ENCODE peak calls at places on chromosomes 4 and X, in six cellular contexts. U is CD4-positive, CD25-positive, alpha-beta regulatory T cell; D is GM12878; R is ascending aorta; S is skeletal muscle cell; F is uterus. L is an unnamed sample.

GRCh38 chr4:77920371-77920770 is 57.7 kb downstream of the MRPL1 start:
- DNase-seq in U (no peak), R (no peak), S (no peak), F (no peak), D (no peak), L (no peak)

GRCh38 chr4:10115657-10116624 is 658 bp downstream of the WDR1 start:
- DNase-seq in U (peak; percentile 74), S (no peak), R (no peak), F (peak; percentile 56), D (peak; percentile 23), L (no peak)

GRCh38 chrX:136806891-136807410 is 26.2 kb upstream of the ARHGEF6 start:
- DNase-seq in D (no peak), S (no peak), U (no peak), R (no peak), F (no peak), L (no peak)

GRCh38 chrX:102765217-102765616 is 44.7 kb downstream of the GPRASP3 start:
- DNase-seq in S (peak; percentile 48), D (no peak), F (no peak), U (no peak), R (peak; percentile 66), L (peak; percentile 66)

GRCh38 chr4:25223770-25224375 is 10.0 kb upstream of the PI4K2B start:
- DNase-seq in U (no peak), F (no peak), D (no peak), R (no peak), S (no peak), L (no peak)

GRCh38 chr4:70849277-70849676 is 9.6 kb upstream of the GRSF1 start:
- DNase-seq in R (no peak), S (no peak), F (no peak), U (no peak), D (no peak), L (no peak)

GRCh38 chrX:25968920-25969319 is 169.2 kb upstream of the MAGEB18 start:
- DNase-seq in R (no peak), S (no peak), D (no peak), U (no peak), F (no peak), L (no peak)

GRCh38 chrX:149506349-149506748 is 1.2 kb upstream of the IDS start:
- DNase-seq in S (no peak), D (no peak), F (no peak), R (no peak), U (no peak), L (no peak)

GRCh38 chrX:101602077-101602476 is 15.7 kb downstream of the ARMCX6 start:
- DNase-seq in R (no peak), S (no peak), F (no peak), D (no peak), U (no peak), L (no peak)

GRCh38 chr4:7002336-7002735 is 40.8 kb upstream of the TADA2B start:
- DNase-seq in F (no peak), R (peak; percentile 7), S (no peak), D (no peak), U (no peak), L (no peak)

GRCh38 chrX:140815868-140816267 is 106.3 kb downstream of the LINC00632 start:
- DNase-seq in S (peak; percentile 18), D (no peak), U (no peak), F (no peak), R (no peak), L (no peak)

GRCh38 chrX:6041630-6042029 is 187.0 kb downstream of the NLGN4X start:
- DNase-seq in S (no peak), F (no peak), U (no peak), D (no peak), R (no peak), L (no peak)

GRCh38 chr4:57190651-57191481 is 80.7 kb upstream of the IGFBP7 start:
- DNase-seq in R (no peak), U (no peak), F (no peak), S (no peak), D (no peak), L (no peak)

GRCh38 chr4:168619266-168619631 is 122.4 kb downstream of the PALLD start:
- DNase-seq in U (no peak), S (no peak), D (no peak), R (no peak), F (no peak), L (no peak)

GRCh38 chr4:16544251-16544721 is 318.0 kb upstream of the TAPT1 start:
- DNase-seq in D (no peak), F (peak; percentile 86), S (no peak), R (no peak), U (no peak), L (peak; percentile 76)

GRCh38 chrX:140710710-140711109 is 1.2 kb downstream of the LINC00632 start:
- DNase-seq in D (no peak), R (no peak), F (no peak), S (no peak), U (no peak), L (no peak)

GRCh38 chr4:30434656-30435055 is 285.5 kb upstream of the PCDH7 start:
- DNase-seq in F (no peak), R (no peak), U (no peak), S (no peak), D (no peak), L (no peak)

GRCh38 chrX:150201841-150202240 is 161.3 kb upstream of the MAMLD1 start:
- DNase-seq in F (no peak), R (no peak), U (no peak), D (no peak), S (no peak), L (no peak)

GRCh38 chr4:35252866-35253265 is 991.4 kb downstream of the ARAP2 start:
- DNase-seq in U (no peak), F (no peak), D (no peak), R (no peak), S (no peak), L (no peak)

DNA sequence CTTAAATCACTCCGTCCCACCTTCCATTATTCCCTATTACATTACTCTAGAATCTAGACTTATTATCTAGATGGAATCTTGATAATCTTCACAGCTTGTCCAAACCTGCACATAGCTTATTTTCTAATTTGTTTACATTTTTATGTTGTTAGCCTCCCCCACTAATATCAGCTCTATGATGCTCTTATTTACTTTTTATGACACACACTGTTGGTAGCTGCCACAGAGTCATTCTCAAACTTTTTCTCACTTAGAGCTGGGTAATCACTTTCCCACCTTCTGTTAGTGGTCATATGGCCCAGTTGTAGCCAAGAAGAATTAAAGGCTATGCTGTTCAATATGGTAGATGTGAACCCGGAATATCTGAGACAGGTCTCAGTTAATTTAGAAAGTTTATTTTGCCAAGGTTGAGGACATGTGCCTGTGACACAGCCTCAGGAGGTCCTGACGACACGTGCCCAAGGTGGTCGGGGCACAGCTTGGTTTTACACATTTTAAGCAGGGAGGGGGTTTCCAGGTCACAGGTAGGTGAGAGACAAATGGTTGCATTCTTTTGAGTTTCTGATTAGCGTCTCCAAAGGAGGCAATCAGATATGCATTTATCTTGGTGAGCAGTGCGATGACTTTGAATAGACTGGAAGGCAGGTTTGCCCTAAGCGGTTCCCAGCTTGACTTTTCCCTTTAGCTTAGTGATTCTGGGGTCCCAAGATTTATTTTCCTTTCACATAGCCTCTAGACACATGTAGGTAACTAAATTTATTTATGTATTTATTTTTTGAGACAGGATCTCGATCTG is 7.0 kb upstream of the ADGRA3 start:
- DNase-seq in D (no peak), F (no peak), R (no peak), U (no peak), S (no peak), L (no peak)
- H3K4me3 ChIP-seq in D (no peak overlapping the region), F (no peak overlapping the region), R (no peak overlapping the region), U (no peak overlapping the region), S (no peak overlapping the region), L (no peak overlapping the region)

DNA sequence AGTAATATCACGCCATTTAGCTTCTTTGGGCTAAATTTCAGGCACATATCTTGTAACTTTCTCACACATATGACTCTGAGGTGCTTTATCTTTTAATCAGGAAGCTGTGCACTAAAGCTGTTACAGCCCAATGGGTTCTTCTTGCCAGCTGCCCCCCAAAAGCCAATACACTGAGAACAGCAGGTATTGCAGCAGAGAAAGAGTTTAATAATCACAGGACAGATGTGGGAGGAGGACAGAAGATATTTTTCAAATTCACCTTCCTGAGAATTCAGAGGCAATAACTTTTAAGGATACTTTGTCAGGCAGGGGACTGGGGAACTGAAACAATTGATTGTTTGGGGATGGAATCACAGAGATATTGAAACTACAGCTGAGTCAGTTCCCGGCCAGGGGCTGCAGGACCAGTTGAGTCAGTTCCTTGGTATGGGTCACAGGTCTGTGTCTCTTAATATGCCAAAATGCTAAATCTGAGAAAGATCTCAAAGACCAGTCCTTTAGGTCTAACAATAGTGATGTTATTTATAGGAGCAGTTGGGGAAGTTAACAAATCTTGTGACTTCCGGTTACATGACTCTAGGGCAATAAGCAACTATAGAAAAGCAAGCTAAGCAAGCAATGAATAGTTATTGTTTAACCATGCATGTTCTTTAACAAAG is 28.1 kb downstream of the DDIT4L start:
- DNase-seq in S (no peak), D (peak; percentile 28), U (no peak), F (no peak), R (no peak), L (no peak)
- H3K4me3 ChIP-seq in S (no peak overlapping the region), D (no peak overlapping the region), U (no peak overlapping the region), F (no peak overlapping the region), R (no peak overlapping the region), L (no peak overlapping the region)

DNA sequence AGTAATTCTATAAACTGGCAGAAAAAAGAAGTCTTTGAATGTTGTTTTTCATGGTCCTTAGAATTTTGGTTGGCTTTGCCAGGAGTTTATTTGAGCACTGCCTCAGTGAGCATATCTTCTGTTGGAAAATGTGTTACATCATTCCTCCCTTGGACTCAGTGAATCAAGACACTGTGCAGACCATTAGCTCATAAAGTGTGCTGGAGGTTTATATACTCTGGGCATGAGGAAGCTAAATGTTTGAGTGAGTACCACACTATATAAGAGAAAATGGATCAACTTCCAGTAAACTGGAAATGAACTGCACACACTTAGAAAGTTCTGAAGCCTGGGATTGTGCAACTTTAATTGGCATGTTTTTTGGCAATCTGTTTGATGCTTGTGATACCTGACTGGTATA is 75.8 kb downstream of the LIMCH1 start:
- DNase-seq in D (no peak), R (no peak), S (no peak), U (no peak), F (no peak), L (no peak)
- H3K4me3 ChIP-seq in D (no peak overlapping the region), R (peak overlapping the region; percentile 13), S (no peak overlapping the region), U (no peak overlapping the region), F (no peak overlapping the region), L (peak overlapping the region; percentile 36)

DNA sequence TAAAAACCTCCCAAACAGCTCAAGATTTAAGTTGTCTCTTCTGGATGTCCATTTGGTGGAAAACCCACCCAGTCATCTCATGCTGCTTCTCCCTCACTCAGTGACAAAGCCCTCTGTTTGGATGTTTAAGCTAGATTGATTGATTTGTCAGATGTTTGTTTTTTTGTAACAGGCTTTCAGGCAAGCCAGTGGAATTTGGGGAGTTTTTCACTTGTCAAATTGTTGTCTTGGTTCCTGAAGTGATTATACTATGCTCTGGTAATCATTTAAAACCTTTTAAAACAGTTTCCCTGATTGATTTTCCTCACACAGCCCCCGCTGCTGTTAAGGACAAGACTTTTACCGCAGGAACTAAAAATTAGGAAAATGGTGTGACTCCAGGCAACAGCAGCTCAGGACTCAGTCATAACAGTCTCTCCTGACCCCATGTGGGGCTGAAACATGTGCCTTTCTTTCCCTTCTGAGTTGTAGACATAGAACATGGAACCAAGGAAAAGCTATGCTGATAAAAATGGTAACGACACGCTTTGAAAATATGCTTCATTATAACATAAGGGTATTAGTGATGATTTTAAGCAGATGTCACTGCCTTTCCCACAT is 40.8 kb upstream of the SETD7 start:
- DNase-seq in F (no peak), D (no peak), U (no peak), R (no peak), S (no peak), L (no peak)
- H3K4me3 ChIP-seq in F (no peak overlapping the region), D (no peak overlapping the region), U (no peak overlapping the region), R (no peak overlapping the region), S (no peak overlapping the region), L (no peak overlapping the region)